ENCODE peak calls at places on chromosome X, in five cellular contexts. F is HCEC 1CT; C is stimulated activated CD4-positive, alpha-beta T cell treated with anti-CD3 and anti-CD28 coated beads, Interleukin-4, amount 100 ng/mL, for 48 hours; A is AG09319; W is Caki2. J is an unnamed sample.

GRCh38 chrX:28225508-28225907 is 244.3 kb upstream of the DCAF8L1 start:
- DNase-seq in F (no peak), C (no peak), A (no peak), W (no peak), J (no peak)

GRCh38 chrX:21940356-21940829 is at the start of gene SMS:
- DNase-seq in F (peak), C (peak), A (peak), W (peak), J (peak)

GRCh38 chrX:116272328-116272727 is 101.8 kb downstream of the AGTR2 start:
- DNase-seq in F (peak), C (no peak), A (peak), W (peak), J (no peak)

GRCh38 chrX:140480765-140481164 is 24.1 kb downstream of the SOX3 start:
- DNase-seq in F (no peak), C (no peak), A (no peak), W (no peak), J (no peak)

GRCh38 chrX:155211208-155211607 is 5.1 kb upstream of the VBP1 start:
- DNase-seq in F (no peak), C (no peak), A (no peak), W (no peak), J (no peak)

GRCh38 chrX:120316587-120317283 is 5.5 kb upstream of the TMEM255A start:
- DNase-seq in F (peak), C (no peak), A (no peak), W (no peak), J (no peak)

GRCh38 chrX:22126311-22126710 is 94.2 kb downstream of the PHEX start:
- DNase-seq in F (peak), C (no peak), A (no peak), W (no peak), J (no peak)

GRCh38 chrX:22109442-22109841 is 77.3 kb downstream of the PHEX start:
- DNase-seq in F (peak), C (no peak), A (no peak), W (peak), J (no peak)

GRCh38 chrX:72027914-72028307 is 103.8 kb downstream of the RTL5 start:
- DNase-seq in F (no peak), C (no peak), A (no peak), W (no peak), J (no peak)

GRCh38 chrX:67619253-67619652 is 75.4 kb downstream of the AR start:
- DNase-seq in F (peak), C (no peak), A (no peak), W (peak), J (no peak)

GRCh38 chrX:120446503-120446902 is 22.6 kb downstream of the LAMP2 start:
- DNase-seq in F (peak), C (no peak), A (no peak), W (peak), J (no peak)

J was measured in progenitor cell of endocrine pancreas.